ENCODE peak calls at places on chromosomes 6 and 20, in five cellular contexts. F, E, Q, O and H are unnamed samples.

GRCh38 chr6:66489269-66489987 is 782.4 kb upstream of the EYS start:
- DNase-seq in F (no peak), E (no peak), Q (no peak), O (no peak), H (no peak)

GRCh38 chr6:31874836-31875572 is 3.8 kb downstream of the SLC44A4 start:
- DNase-seq in F (no peak), E (no peak), Q (no peak), O (no peak), H (no peak)

GRCh38 chr20:14477125-14477524 is 139.7 kb upstream of the FLRT3 start:
- DNase-seq in F (peak; percentile 17), E (no peak), Q (no peak), O (no peak), H (no peak)

GRCh38 chr6:40474937-40475336 is 112.2 kb downstream of the LRFN2 start:
- DNase-seq in F (no peak), E (no peak), Q (no peak), O (no peak), H (no peak)

GRCh38 chr20:2746636-2747265 is 53.7 kb downstream of the CPXM1 start:
- DNase-seq in F (no peak), E (no peak), Q (no peak), O (peak; percentile 7), H (no peak)

GRCh38 chr20:57396212-57396611 is 5.0 kb downstream of the RBM38 start:
- DNase-seq in F (no peak), E (no peak), Q (no peak), O (no peak), H (no peak)

GRCh38 chr6:92160226-92160625 is 1259.1 kb downstream of the EPHA7 start:
- DNase-seq in F (no peak), E (no peak), Q (no peak), O (no peak), H (no peak)

GRCh38 chr20:48722737-48723191 is 105.0 kb downstream of the PREX1 start:
- DNase-seq in F (peak; percentile 68), E (peak; percentile 49), Q (no peak), O (no peak), H (no peak)

GRCh38 chr6:89375427-89375868 is 22.9 kb upstream of the UBE2J1 start:
- DNase-seq in F (no peak), E (peak; percentile 48), Q (peak; percentile 92), O (peak; percentile 77), H (peak; percentile 91)

GRCh38 chr6:143536866-143537691 is 25.6 kb upstream of the FUCA2 start:
- DNase-seq in F (peak; percentile 62), E (peak; percentile 68), Q (no peak), O (peak; percentile 84), H (peak; percentile 15)

GRCh38 chr6:31952140-31952805 is 6.4 kb downstream of the CFB start:
- DNase-seq in F (peak; percentile 61), E (peak; percentile 67), Q (no peak), O (peak; percentile 66), H (no peak)

GRCh38 chr6:106159531-106159940 is 73.4 kb downstream of the PRDM1 start:
- DNase-seq in F (peak; percentile 96), E (no peak), Q (no peak), O (no peak), H (no peak)

GRCh38 chr20:1484438-1485120 is 6.6 kb downstream of the SIRPB2 start:
- DNase-seq in F (no peak), E (no peak), Q (no peak), O (no peak), H (no peak)

GRCh38 chr6:45896783-45897441 is 118.7 kb downstream of the CLIC5 start:
- DNase-seq in F (peak; percentile 72), E (no peak), Q (no peak), O (no peak), H (no peak)

GRCh38 chr6:29834564-29835436 is 7.2 kb downstream of the HLA-G start:
- DNase-seq in F (peak; percentile 3), E (peak; percentile 66), Q (no peak), O (peak; percentile 56), H (no peak)

GRCh38 chr20:2558581-2559301 is 22.4 kb downstream of the TMC2 start:
- DNase-seq in F (no peak), E (no peak), Q (no peak), O (no peak), H (no peak)

GRCh38 chr20:5535211-5535756 is 214.9 kb upstream of the SHLD1 start:
- DNase-seq in F (peak; percentile 59), E (no peak), Q (no peak), O (no peak), H (no peak)

GRCh38 chr6:107585815-107586435 is 96.0 kb downstream of the SOBP start:
- DNase-seq in F (no peak), E (no peak), Q (no peak), O (no peak), H (no peak)

GRCh38 chr20:57996936-57997629 is 231.4 kb downstream of the ANKRD60 start:
- DNase-seq in F (peak; percentile 66), E (no peak), Q (no peak), O (no peak), H (no peak)

GRCh38 chr6:70479236-70479635 is 65.9 kb downstream of the FAM135A start:
- DNase-seq in F (peak; percentile 68), E (no peak), Q (no peak), O (no peak), H (no peak)

GRCh38 chr6:100479180-100480035 is 14.7 kb upstream of the SIM1 start:
- DNase-seq in F (peak; percentile 63), E (no peak), Q (no peak), O (no peak), H (no peak)

GRCh38 chr6:10175330-10175729 is 239.5 kb downstream of the TFAP2A start:
- DNase-seq in F (no peak), E (no peak), Q (no peak), O (no peak), H (no peak)